ENCODE peak calls at places on chromosomes 1 and 21, in seven cellular contexts. One of them, this sample, is unnamed.

GRCh38 chr1:42177551-42177981 is 13.0 kb upstream of the GUCA2A start:
- DNase-seq in ovary: peak
- DNase-seq in GM12891: no peak
- DNase-seq in uterus: peak
- DNase-seq in prostate gland: no peak
- DNase-seq in heart left ventricle: no peak
- DNase-seq in esophagus squamous epithelium: no peak
- DNase-seq in this sample: no peak

GRCh38 chr1:173646656-173647055 is 11.5 kb downstream of the TEX50 start:
- DNase-seq in prostate gland: no peak
- DNase-seq in esophagus squamous epithelium: no peak
- DNase-seq in GM12891: no peak
- DNase-seq in heart left ventricle: no peak
- DNase-seq in ovary: no peak
- DNase-seq in uterus: no peak
- DNase-seq in this sample: no peak

GRCh38 chr1:61293986-61294504 is 211.7 kb downstream of the NFIA start:
- DNase-seq in uterus: no peak
- DNase-seq in esophagus squamous epithelium: no peak
- DNase-seq in GM12891: no peak
- DNase-seq in prostate gland: no peak
- DNase-seq in ovary: no peak
- DNase-seq in heart left ventricle: no peak
- DNase-seq in this sample: no peak

GRCh38 chr1:29469457-29469856 is 233.1 kb downstream of the PTPRU start:
- DNase-seq in esophagus squamous epithelium: no peak
- DNase-seq in GM12891: no peak
- DNase-seq in uterus: peak
- DNase-seq in ovary: peak
- DNase-seq in prostate gland: no peak
- DNase-seq in heart left ventricle: no peak
- DNase-seq in this sample: no peak

GRCh38 chr1:236751385-236751784 is 43.7 kb upstream of the MTR start:
- DNase-seq in ovary: no peak
- DNase-seq in GM12891: no peak
- DNase-seq in uterus: no peak
- DNase-seq in esophagus squamous epithelium: no peak
- DNase-seq in heart left ventricle: no peak
- DNase-seq in prostate gland: no peak
- DNase-seq in this sample: no peak

GRCh38 chr1:5140136-5140535 is 485.7 kb downstream of the AJAP1 start:
- DNase-seq in heart left ventricle: no peak
- DNase-seq in uterus: no peak
- DNase-seq in GM12891: no peak
- DNase-seq in esophagus squamous epithelium: no peak
- DNase-seq in prostate gland: no peak
- DNase-seq in ovary: no peak
- DNase-seq in this sample: no peak

GRCh38 chr1:112614460-112615065 is 4.4 kb downstream of the ST7L start:
- DNase-seq in GM12891: no peak
- DNase-seq in uterus: no peak
- DNase-seq in prostate gland: no peak
- DNase-seq in ovary: no peak
- DNase-seq in heart left ventricle: no peak
- DNase-seq in esophagus squamous epithelium: no peak
- DNase-seq in this sample: no peak

GRCh38 chr1:19467199-19468187 is 17.8 kb downstream of the CAPZB start:
- DNase-seq in esophagus squamous epithelium: no peak
- DNase-seq in prostate gland: no peak
- DNase-seq in GM12891: no peak
- DNase-seq in heart left ventricle: no peak
- DNase-seq in uterus: no peak
- DNase-seq in ovary: no peak
- DNase-seq in this sample: no peak

GRCh38 chr1:214187152-214187900 is 93.6 kb upstream of the SMYD2 start:
- DNase-seq in prostate gland: no peak
- DNase-seq in heart left ventricle: peak
- DNase-seq in ovary: no peak
- DNase-seq in GM12891: no peak
- DNase-seq in uterus: no peak
- DNase-seq in esophagus squamous epithelium: no peak
- DNase-seq in this sample: no peak

GRCh38 chr1:44810101-44810761 is 1.9 kb downstream of the BTBD19 start:
- DNase-seq in esophagus squamous epithelium: no peak
- DNase-seq in prostate gland: peak
- DNase-seq in ovary: peak
- DNase-seq in uterus: peak
- DNase-seq in heart left ventricle: peak
- DNase-seq in GM12891: no peak
- DNase-seq in this sample: no peak

DNA sequence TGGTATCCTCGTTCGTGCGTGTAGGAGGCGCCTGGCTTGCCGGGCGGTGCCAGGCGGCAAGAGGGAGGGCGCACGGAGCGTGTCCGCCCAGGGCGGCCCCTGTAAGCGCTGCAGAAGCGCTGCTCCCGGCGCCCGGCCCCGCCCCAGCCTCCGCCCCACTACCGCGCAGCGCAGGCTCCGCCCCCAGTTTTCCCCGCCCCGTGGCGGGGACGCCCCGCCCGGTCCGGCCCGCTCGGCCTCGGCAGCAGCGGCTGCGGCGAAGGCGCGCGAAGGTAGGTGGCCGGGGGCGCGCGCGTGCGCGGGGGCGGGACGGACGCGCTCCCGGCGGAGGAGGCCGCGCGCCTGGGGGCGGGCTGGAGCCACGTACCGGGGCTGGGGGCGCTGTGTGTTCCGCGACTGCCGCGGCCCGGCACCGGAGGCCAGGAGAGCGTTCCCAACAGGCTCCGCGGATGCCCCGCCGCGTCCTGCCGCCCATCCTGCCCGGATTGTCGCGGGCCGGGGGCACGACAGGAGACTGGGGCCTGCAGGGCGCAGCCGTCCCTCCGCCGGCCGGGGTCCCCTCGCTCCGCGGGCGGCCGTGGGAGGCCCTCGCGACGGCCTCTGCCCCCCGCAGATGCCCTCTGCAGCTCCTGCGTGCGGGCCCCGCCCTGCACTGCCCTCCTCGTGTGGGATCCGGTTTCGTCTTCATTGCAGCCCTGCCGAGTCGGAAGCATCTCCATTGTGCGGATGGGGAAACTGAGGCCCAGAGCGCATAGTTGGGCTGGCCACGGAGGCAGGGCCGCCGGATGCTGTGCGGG is 7.7 kb upstream of the CROCC start:
- DNase-seq in prostate gland: peak
- DNase-seq in GM12891: peak
- DNase-seq in uterus: peak
- DNase-seq in heart left ventricle: peak
- DNase-seq in ovary: peak
- DNase-seq in esophagus squamous epithelium: peak
- DNase-seq in this sample: peak
- TF ChIP-seq POLR2A in prostate gland: peak
- TF ChIP-seq POLR2A in GM12891: no peak
- TF ChIP-seq POLR2A in uterus: peak
- TF ChIP-seq POLR2A in heart left ventricle: peak
- TF ChIP-seq POLR2A in ovary: peak
- TF ChIP-seq POLR2A in esophagus squamous epithelium: peak
- TF ChIP-seq POLR2A in this sample: peak

DNA sequence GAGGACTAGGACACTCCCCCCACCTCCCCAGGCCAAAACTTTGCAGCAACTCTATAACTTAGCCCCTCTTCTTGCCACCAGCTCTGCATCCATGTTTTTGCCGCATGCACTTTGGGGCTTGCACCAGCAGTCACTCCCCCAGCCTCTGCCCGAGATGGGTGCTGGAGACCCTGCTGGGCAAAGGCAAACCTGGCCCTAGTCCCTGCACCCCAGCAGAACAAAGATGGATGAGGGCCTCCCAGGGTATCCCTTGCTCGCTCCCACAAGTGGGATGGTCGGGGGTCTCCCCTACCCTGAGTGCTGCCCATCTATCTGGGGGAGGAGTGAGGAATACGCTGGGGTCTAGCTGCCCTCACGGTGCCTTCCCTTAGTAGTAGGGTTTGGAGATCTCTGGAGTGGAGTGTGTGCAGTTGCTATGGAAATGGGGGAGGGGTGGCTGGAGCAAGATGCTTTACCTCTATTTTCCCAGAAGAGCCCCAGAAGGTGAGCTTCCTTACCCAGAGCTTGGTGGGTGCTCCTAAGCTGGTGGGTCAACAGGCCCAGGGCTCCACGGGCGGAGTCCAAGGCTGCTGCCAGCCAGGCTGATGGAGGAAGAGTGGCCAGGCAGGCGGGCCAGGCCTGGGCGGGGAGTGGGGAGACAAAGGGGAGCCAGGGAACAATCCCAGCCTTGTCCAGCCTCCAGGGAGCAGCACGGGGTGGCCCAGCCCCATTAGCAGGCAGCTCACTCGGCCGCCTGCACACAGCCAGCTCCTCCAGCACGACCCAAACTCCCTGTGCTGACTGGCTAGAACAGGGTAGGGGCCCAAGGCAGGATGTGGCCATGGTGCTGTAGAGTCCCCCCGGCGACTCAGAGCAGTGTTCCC is at the start of gene PAQR6:
- DNase-seq in ovary: no peak
- DNase-seq in heart left ventricle: peak
- DNase-seq in uterus: no peak
- DNase-seq in esophagus squamous epithelium: no peak
- DNase-seq in prostate gland: no peak
- DNase-seq in GM12891: no peak
- DNase-seq in this sample: peak
- TF ChIP-seq POLR2A in ovary: no peak
- TF ChIP-seq POLR2A in heart left ventricle: no peak
- TF ChIP-seq POLR2A in uterus: no peak
- TF ChIP-seq POLR2A in esophagus squamous epithelium: no peak
- TF ChIP-seq POLR2A in prostate gland: no peak
- TF ChIP-seq POLR2A in GM12891: no peak
- TF ChIP-seq POLR2A in this sample: peak

GRCh38 chr21:39186676-39187075 is 3.4 kb upstream of the PSMG1 start:
- DNase-seq in heart left ventricle: no peak
- DNase-seq in ovary: no peak
- DNase-seq in GM12891: no peak
- DNase-seq in prostate gland: no peak
- DNase-seq in esophagus squamous epithelium: no peak
- DNase-seq in uterus: no peak
- DNase-seq in this sample: no peak
- TF ChIP-seq POLR2A in heart left ventricle: no peak
- TF ChIP-seq POLR2A in ovary: no peak
- TF ChIP-seq POLR2A in GM12891: no peak
- TF ChIP-seq POLR2A in prostate gland: no peak
- TF ChIP-seq POLR2A in esophagus squamous epithelium: no peak
- TF ChIP-seq POLR2A in uterus: no peak
- TF ChIP-seq POLR2A in this sample: no peak

DNA sequence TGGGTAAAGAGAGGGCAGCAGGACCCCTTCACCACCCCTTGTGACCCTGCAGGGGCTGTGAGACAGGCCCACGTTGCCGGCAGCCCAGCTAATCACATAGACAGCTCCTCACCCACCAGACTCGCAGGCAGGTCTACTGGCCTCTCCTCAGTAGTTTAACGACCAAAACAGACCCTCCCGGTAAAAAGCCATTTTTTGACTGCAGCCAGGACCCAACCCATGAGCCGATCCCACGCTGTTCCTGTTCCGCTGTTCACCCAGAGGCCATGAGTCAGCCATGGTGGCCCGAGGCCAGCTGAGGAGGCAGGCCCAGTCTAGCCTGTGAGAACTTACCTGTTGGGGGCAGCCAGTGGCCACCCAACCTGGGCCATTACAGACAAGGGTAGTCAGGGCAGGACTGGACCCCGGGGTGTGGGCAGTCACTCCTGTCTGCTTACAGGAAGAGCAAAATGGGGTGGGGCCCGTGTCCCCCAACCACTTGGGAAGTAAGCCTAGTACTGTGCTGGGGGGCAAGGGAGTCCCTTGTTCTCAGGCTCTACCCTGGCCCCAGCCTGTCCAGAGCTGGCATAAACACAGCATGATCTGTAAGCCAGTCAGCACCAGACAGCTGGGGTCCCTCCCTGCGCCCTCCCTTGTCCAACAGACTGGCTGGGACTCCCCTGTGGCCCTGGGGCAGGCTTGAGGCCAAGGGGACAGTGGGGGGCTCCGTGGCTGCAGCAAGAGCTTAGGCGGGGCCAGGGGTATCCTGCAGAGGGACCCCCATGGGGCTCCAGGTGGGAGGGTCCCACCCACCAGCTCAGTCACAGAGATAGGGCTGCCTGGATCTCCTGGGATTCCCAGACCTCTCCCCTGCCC is 61.9 kb downstream of the WNT9A start:
- DNase-seq in ovary: peak
- DNase-seq in heart left ventricle: peak
- DNase-seq in uterus: peak
- DNase-seq in esophagus squamous epithelium: no peak
- DNase-seq in prostate gland: peak
- DNase-seq in GM12891: no peak
- DNase-seq in this sample: peak
- TF ChIP-seq POLR2A in ovary: no peak
- TF ChIP-seq POLR2A in heart left ventricle: no peak
- TF ChIP-seq POLR2A in uterus: peak
- TF ChIP-seq POLR2A in esophagus squamous epithelium: no peak
- TF ChIP-seq POLR2A in prostate gland: no peak
- TF ChIP-seq POLR2A in GM12891: no peak
- TF ChIP-seq POLR2A in this sample: no peak

DNA sequence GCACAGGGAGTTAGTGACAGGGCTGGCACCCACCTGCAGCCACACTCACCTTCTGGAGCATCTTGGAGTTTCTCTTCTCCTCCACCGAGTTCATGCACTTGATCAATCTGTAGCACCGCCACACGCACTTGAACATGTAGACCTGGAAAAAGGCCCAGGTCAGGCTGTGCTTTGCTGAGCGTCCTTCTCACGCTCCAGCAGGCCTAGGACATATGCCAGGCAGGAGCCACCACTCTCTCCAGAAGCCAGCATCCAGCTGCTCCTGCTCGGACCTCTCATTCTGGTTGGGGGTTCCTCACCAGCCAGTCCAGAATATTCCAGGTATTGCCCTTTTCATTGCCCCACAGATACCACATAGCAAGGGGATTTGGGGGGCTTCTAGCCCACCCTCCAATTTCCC is 11.7 kb upstream of the MATN1 start:
- DNase-seq in uterus: no peak
- DNase-seq in heart left ventricle: peak
- DNase-seq in ovary: no peak
- DNase-seq in GM12891: no peak
- DNase-seq in esophagus squamous epithelium: no peak
- DNase-seq in prostate gland: no peak
- DNase-seq in this sample: no peak
- TF ChIP-seq POLR2A in uterus: no peak
- TF ChIP-seq POLR2A in heart left ventricle: no peak
- TF ChIP-seq POLR2A in ovary: no peak
- TF ChIP-seq POLR2A in GM12891: no peak
- TF ChIP-seq POLR2A in esophagus squamous epithelium: no peak
- TF ChIP-seq POLR2A in prostate gland: no peak
- TF ChIP-seq POLR2A in this sample: no peak